ENCODE peak calls at places on chromosomes 2 and 18, in four cellular contexts. A is cardiac muscle cell; Y is activated CD8-positive, alpha-beta T cell treated with anti-CD3 and anti-CD28 coated beads for 36 hours; L is mucosa of descending colon. Z is an unnamed sample.

GRCh38 chr2:3805120-3805519 is 101.7 kb downstream of the DCDC2C start:
- DNase-seq in A (no peak), Y (peak; percentile 11), L (no peak), Z (no peak)

GRCh38 chr2:218856168-218856895 is 3.3 kb upstream of the WNT6 start:
- DNase-seq in A (no peak), Y (no peak), L (no peak), Z (no peak)

GRCh38 chr2:26683583-26683982 is 8.9 kb upstream of the KCNK3 start:
- DNase-seq in A (no peak), Y (no peak), L (no peak), Z (no peak)

GRCh38 chr2:240774856-240775255 is 45.2 kb downstream of the KIF1A start:
- DNase-seq in A (no peak), Y (no peak), L (no peak), Z (no peak)

GRCh38 chr2:183024701-183025100 is 13.6 kb downstream of the NCKAP1 start:
- DNase-seq in A (no peak), Y (no peak), L (no peak), Z (no peak)

GRCh38 chr18:10403675-10404074 is 50.8 kb upstream of the APCDD1 start:
- DNase-seq in A (peak; percentile 44), Y (no peak), L (no peak), Z (no peak)

GRCh38 chr2:179097131-179097530 is 47.2 kb upstream of the CCDC141 start:
- DNase-seq in A (no peak), Y (no peak), L (no peak), Z (no peak)

GRCh38 chr2:240388471-240389301 is 46.8 kb upstream of the GPC1 start:
- DNase-seq in A (no peak), Y (no peak), L (peak; percentile 11), Z (no peak)

GRCh38 chr18:9737814-9738160 is 29.7 kb downstream of the RAB31 start:
- DNase-seq in A (no peak), Y (no peak), L (peak; percentile 44), Z (no peak)

GRCh38 chr2:112031916-112032582 is 23.0 kb upstream of the TMEM87B start:
- DNase-seq in A (peak; percentile 23), Y (no peak), L (no peak), Z (no peak)

GRCh38 chr18:2180586-2180985 is 390.7 kb downstream of the METTL4 start:
- DNase-seq in A (no peak), Y (no peak), L (no peak), Z (no peak)

GRCh38 chr2:190794466-190795184 is 86.0 kb upstream of the GLS start:
- DNase-seq in A (no peak), Y (peak; percentile 31), L (no peak), Z (no peak)

GRCh38 chr18:35949903-35950627 is 22.4 kb upstream of the RMP24 start:
- DNase-seq in A (peak; percentile 76), Y (peak; percentile 55), L (peak; percentile 47), Z (peak; percentile 70)

GRCh38 chr2:65227035-65227470 is 578 bp upstream of the ACTR2 start:
- DNase-seq in A (peak; percentile 33), Y (peak; percentile 43), L (no peak), Z (no peak)

GRCh38 chr2:64021578-64021977 is 2.4 kb upstream of the VPS54 start:
- DNase-seq in A (peak; percentile 13), Y (no peak), L (no peak), Z (no peak)

GRCh38 chr2:197378494-197378972 is 56.3 kb downstream of the SF3B1 start:
- DNase-seq in A (peak; percentile 55), Y (peak; percentile 71), L (peak; percentile 42), Z (peak; percentile 76)

GRCh38 chr2:9984861-9985480 is 33.5 kb downstream of the GRHL1 start:
- DNase-seq in A (no peak), Y (no peak), L (no peak), Z (no peak)

GRCh38 chr2:61898810-61899209 is 6.7 kb upstream of the COMMD1 start:
- DNase-seq in A (peak; percentile 36), Y (peak; percentile 36), L (no peak), Z (no peak)

GRCh38 chr2:70888389-70888924 is 47.2 kb upstream of the ATP6V1B1 start:
- DNase-seq in A (no peak), Y (no peak), L (no peak), Z (peak; percentile 25)

GRCh38 chr18:37019157-37019571 is 190.2 kb downstream of the KIAA1328 start:
- DNase-seq in A (peak; percentile 29), Y (no peak), L (no peak), Z (no peak)

GRCh38 chr18:35123811-35124210 is 82.6 kb downstream of the MAPRE2 start:
- DNase-seq in A (no peak), Y (no peak), L (no peak), Z (no peak)

GRCh38 chr2:65402339-65402738 is 30.1 kb downstream of the SPRED2 start:
- DNase-seq in A (no peak), Y (no peak), L (no peak), Z (no peak)

GRCh38 chr2:17479875-17480274 is 38.4 kb downstream of the RAD51AP2 start:
- DNase-seq in A (peak; percentile 4), Y (no peak), L (no peak), Z (no peak)

GRCh38 chr2:109422071-109422757 is 191.6 kb downstream of the SEPTIN10 start:
- DNase-seq in A (no peak), Y (no peak), L (peak; percentile 8), Z (no peak)

GRCh38 chr2:219477815-219478214 is 20.9 kb upstream of the GMPPA start:
- DNase-seq in A (no peak), Y (no peak), L (no peak), Z (no peak)

GRCh38 chr2:1226766-1227165 is 186.5 kb upstream of the TPO start:
- DNase-seq in A (no peak), Y (no peak), L (no peak), Z (no peak)

GRCh38 chr2:26704441-26704977 is 12.0 kb downstream of the KCNK3 start:
- DNase-seq in A (peak; percentile 64), Y (no peak), L (no peak), Z (no peak)

GRCh38 chr2:231263118-231263831 is 64.8 kb downstream of the ARMC9 start:
- DNase-seq in A (no peak), Y (no peak), L (no peak), Z (no peak)

GRCh38 chr18:58362027-58362575 is 266.8 kb downstream of the ALPK2 start:
- DNase-seq in A (peak; percentile 93), Y (no peak), L (no peak), Z (no peak)

GRCh38 chr2:101341421-101341820 is 32.9 kb upstream of the RNF149 start:
- DNase-seq in A (no peak), Y (peak; percentile 72), L (no peak), Z (no peak)

GRCh38 chr2:33086400-33087015 is 139.8 kb downstream of the LTBP1 start:
- DNase-seq in A (peak; percentile 87), Y (no peak), L (no peak), Z (no peak)

GRCh38 chr2:66423391-66423790 is 11.5 kb upstream of the MEIS1 start:
- DNase-seq in A (no peak), Y (no peak), L (no peak), Z (no peak)

GRCh38 chr18:65288908-65289307 is 461.9 kb upstream of the CDH7 start:
- DNase-seq in A (no peak), Y (no peak), L (no peak), Z (no peak)

GRCh38 chr2:53353372-53354111 is 414.1 kb upstream of the CHAC2 start:
- DNase-seq in A (no peak), Y (no peak), L (peak; percentile 55), Z (no peak)

DNA sequence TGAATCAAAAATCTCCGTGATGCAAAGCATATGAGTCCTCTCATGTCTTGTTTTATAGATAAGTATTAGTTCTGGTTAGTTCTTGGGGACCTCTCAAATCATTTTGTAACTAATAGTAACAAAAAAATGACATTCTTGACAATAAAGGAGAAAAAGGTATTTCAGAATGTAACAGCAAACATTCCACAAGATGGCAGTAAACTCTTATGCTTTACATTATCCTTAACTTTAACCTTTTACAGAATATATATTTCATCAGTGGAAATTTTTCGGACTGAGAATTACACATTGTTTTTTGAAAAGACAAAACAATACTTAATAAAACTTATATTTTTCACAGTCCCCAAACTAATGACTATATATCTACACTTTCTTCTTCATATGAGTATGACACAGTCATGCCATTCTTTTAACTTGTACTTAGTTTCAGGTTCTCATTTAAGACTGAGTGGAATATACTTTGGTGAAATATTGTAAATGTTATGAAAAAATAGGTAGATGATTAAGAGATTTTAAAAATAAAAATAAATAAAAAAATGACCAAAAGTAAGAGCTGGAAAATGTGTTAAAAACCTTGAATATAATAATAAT is 142.9 kb upstream of the NXPH2 start:
- DNase-seq in A (peak; percentile 60), Y (no peak), L (no peak), Z (no peak)
- TF ChIP-seq CTCF in A (peak; percentile 49), Y (no peak), L (no peak), Z (no peak)

GRCh38 chr18:24734058-24734457 is 273.6 kb downstream of the HRH4 start:
- DNase-seq in A (no peak), Y (peak; percentile 4), L (no peak), Z (no peak)
- TF ChIP-seq CTCF in A (no peak), Y (no peak), L (no peak), Z (no peak)

DNA sequence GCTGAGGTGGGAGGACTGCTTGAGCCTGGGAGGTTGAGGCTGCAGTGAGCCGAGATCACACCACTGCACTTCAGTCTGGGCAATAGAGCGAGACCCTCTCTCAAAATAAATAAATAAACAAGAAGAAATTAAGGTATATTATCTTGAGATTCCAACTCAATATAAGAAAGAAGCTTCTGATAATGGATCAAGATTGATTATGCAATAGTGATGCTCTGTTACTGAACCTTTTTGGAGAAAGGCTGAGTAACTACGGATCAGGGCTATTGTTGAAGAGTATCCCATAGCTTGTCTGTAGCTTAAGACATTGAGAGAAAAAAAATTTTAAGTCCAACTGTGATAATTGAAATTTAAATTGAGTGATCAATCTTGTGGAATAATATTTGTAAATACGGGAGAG is 17.7 kb downstream of the GULP1 start:
- DNase-seq in A (no peak), Y (no peak), L (no peak), Z (no peak)
- TF ChIP-seq CTCF in A (no peak), Y (no peak), L (no peak), Z (no peak)

DNA sequence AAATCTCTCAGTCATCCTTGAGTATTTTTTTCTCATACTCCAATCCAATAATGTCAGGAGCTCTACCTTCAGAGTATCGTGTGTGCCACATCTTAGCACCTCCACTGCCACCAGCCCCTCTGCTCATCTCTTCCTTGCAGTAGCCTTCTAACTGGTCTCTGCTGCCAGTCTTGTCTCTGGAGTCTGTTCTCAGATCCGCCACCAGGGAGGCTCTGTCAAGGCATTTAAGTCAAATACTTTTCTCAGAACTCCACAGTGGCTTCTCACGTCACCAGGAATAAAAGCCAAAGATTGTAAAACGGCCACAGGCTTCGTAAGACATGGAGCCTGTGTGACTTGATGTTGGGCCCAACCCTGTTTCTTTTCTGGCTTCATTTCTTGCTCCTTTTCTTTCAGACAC is 7.1 kb downstream of the UNC50 start:
- DNase-seq in A (no peak), Y (no peak), L (no peak), Z (no peak)
- TF ChIP-seq CTCF in A (no peak), Y (no peak), L (no peak), Z (no peak)